ENCODE peak calls at places on chromosomes 13 and 19, in four cellular contexts. J is kidney tubule cell, Y is mesendoderm, X is AG09319. F is an unnamed sample.

GRCh38 chr19:17811681-17812080 is 9.6 kb downstream of the INSL3 start:
- DNase-seq in J (no peak), Y (no peak), X (no peak), F (no peak)

GRCh38 chr19:18710986-18711751 is 27.7 kb downstream of the CRTC1 start:
- DNase-seq in J (no peak), Y (no peak), X (peak; percentile 34), F (peak; percentile 20)

GRCh38 chr19:49295208-49295880 is 29.6 kb downstream of the SLC6A16 start:
- DNase-seq in J (no peak), Y (no peak), X (no peak), F (no peak)

GRCh38 chr19:2542341-2543069 is 66.6 kb downstream of the GADD45B start:
- DNase-seq in J (peak; percentile 41), Y (peak; percentile 70), X (no peak), F (no peak)

GRCh38 chr13:78020861-78021260 is 102.2 kb upstream of the EDNRB start:
- DNase-seq in J (no peak), Y (no peak), X (no peak), F (no peak)

GRCh38 chr19:15303105-15303780 is 29.1 kb downstream of the BRD4 start:
- DNase-seq in J (no peak), Y (no peak), X (no peak), F (no peak)

GRCh38 chr19:3708207-3708931 is at the start of gene TJP3:
- DNase-seq in J (peak; percentile 47), Y (no peak), X (no peak), F (peak; percentile 59)

GRCh38 chr13:110331362-110331761 is 24.3 kb downstream of the COL4A2 start:
- DNase-seq in J (peak; percentile 87), Y (no peak), X (no peak), F (no peak)

GRCh38 chr19:14770136-14770535 is 8.2 kb downstream of the ADGRE2 start:
- DNase-seq in J (no peak), Y (no peak), X (no peak), F (no peak)

GRCh38 chr13:91572439-91572838 is 174.0 kb downstream of the GPC5 start:
- DNase-seq in J (no peak), Y (no peak), X (no peak), F (no peak)

GRCh38 chr19:610801-611505 is 21.3 kb downstream of the HCN2 start:
- DNase-seq in J (no peak), Y (no peak), X (no peak), F (peak; percentile 71)

GRCh38 chr13:46562581-46562980 is 9.6 kb downstream of the LRCH1 start:
- DNase-seq in J (no peak), Y (no peak), X (no peak), F (no peak)

GRCh38 chr13:111046590-111047141 is 68.4 kb upstream of the ARHGEF7 start:
- DNase-seq in J (no peak), Y (no peak), X (no peak), F (no peak)

GRCh38 chr19:45952691-45953505 is 20.8 kb downstream of the NOVA2 start:
- DNase-seq in J (peak; percentile 32), Y (peak; percentile 94), X (peak; percentile 8), F (peak; percentile 92)

GRCh38 chr13:66425741-66426140 is 804.4 kb downstream of the PCDH9 start:
- DNase-seq in J (no peak), Y (no peak), X (no peak), F (no peak)

GRCh38 chr19:30552593-30552992 is 180.4 kb downstream of the ZNF536 start:
- DNase-seq in J (no peak), Y (no peak), X (no peak), F (no peak)

GRCh38 chr19:17688853-17689595 is 870 bp upstream of the UNC13A start:
- DNase-seq in J (no peak), Y (no peak), X (no peak), F (no peak)

GRCh38 chr13:59880468-59880867 is 283.3 kb downstream of the DIAPH3 start:
- DNase-seq in J (no peak), Y (no peak), X (no peak), F (no peak)

GRCh38 chr13:91136806-91137205 is 210.7 kb upstream of the MIR17HG start:
- DNase-seq in J (no peak), Y (no peak), X (no peak), F (no peak)

GRCh38 chr19:38386968-38387549 is 775 bp downstream of the GGN start:
- DNase-seq in J (no peak), Y (no peak), X (no peak), F (peak; percentile 46)

GRCh38 chr19:32231691-32232090 is 113.7 kb upstream of the ZNF507 start:
- DNase-seq in J (no peak), Y (no peak), X (no peak), F (no peak)

GRCh38 chr13:33751151-33751550 is 66.8 kb upstream of the RFC3 start:
- DNase-seq in J (no peak), Y (no peak), X (no peak), F (no peak)

GRCh38 chr19:45729774-45730388 is 815 bp downstream of the FBXO46 start:
- DNase-seq in J (peak; percentile 48), Y (peak; percentile 70), X (no peak), F (no peak)

GRCh38 chr19:30719991-30720329 is 347.8 kb downstream of the ZNF536 start:
- DNase-seq in J (peak; percentile 22), Y (peak; percentile 78), X (no peak), F (peak; percentile 42)

GRCh38 chr13:26965976-26966375 is 205.4 kb upstream of the GPR12 start:
- DNase-seq in J (no peak), Y (no peak), X (no peak), F (no peak)

GRCh38 chr19:18894254-18895037 is 1.5 kb downstream of the CERS1 start:
- DNase-seq in J (no peak), Y (peak; percentile 62), X (no peak), F (peak; percentile 90)

GRCh38 chr13:28679628-28680027 is 20.7 kb downstream of the POMP start:
- DNase-seq in J (peak; percentile 28), Y (no peak), X (no peak), F (no peak)